ENCODE peak calls at places on chromosomes 2 and 18, in ten cellular contexts. S is fibroblast of pulmonary artery, L is ovary, I is psoas muscle, G is BJ, N is heart right ventricle, D is Panc1, Y is AG10803, J is choroid plexus epithelial cell, Q is neural progenitor cell. E is an unnamed sample.

GRCh38 chr2:109373791-109374547 is 239.8 kb downstream of the SEPTIN10 start:
- DNase-seq in G (no peak), Q (no peak), D (no peak), Y (no peak), N (no peak), S (no peak), L (peak), I (no peak), J (no peak), E (no peak)

GRCh38 chr2:240200230-240201051 is 60.0 kb upstream of the OTOS start:
- DNase-seq in L (peak), Q (peak), N (no peak), Y (no peak), I (no peak), G (no peak), S (peak), J (peak), D (no peak), E (no peak)

GRCh38 chr2:9782197-9782719 is 61.0 kb upstream of the TAF1B start:
- DNase-seq in L (no peak), G (no peak), Y (no peak), N (no peak), J (no peak), S (no peak), I (no peak), D (no peak), Q (no peak), E (no peak)

GRCh38 chr2:188382107-188382506 is 90.4 kb downstream of the GULP1 start:
- DNase-seq in Q (no peak), N (no peak), I (no peak), L (no peak), J (peak), D (no peak), S (no peak), G (no peak), Y (no peak), E (no peak)

GRCh38 chr2:38788306-38788705 is 10.3 kb downstream of the GEMIN6 start:
- DNase-seq in J (no peak), S (no peak), N (no peak), Q (peak), Y (no peak), D (no peak), G (no peak), L (no peak), I (no peak), E (no peak)

GRCh38 chr2:166170356-166170755 is 42.5 kb upstream of the SCN1A start:
- DNase-seq in Q (no peak), J (peak), S (peak), G (no peak), I (no peak), D (no peak), Y (no peak), N (no peak), L (no peak), E (peak)

GRCh38 chr2:33366473-33366872 is 110.0 kb upstream of the RASGRP3 start:
- DNase-seq in Y (peak), J (peak), S (no peak), L (no peak), Q (no peak), G (no peak), N (peak), D (no peak), I (peak), E (peak)

GRCh38 chr2:106161938-106162814 is 31.9 kb downstream of the UXS1 start:
- DNase-seq in Q (no peak), Y (no peak), N (no peak), G (no peak), J (peak), D (peak), I (peak), S (peak), L (no peak), E (peak)

GRCh38 chr18:23032030-23032582 is 99.0 kb downstream of the RBBP8 start:
- DNase-seq in S (peak), G (peak), D (no peak), L (no peak), Y (peak), J (peak), N (no peak), I (no peak), Q (no peak), E (peak)

DNA sequence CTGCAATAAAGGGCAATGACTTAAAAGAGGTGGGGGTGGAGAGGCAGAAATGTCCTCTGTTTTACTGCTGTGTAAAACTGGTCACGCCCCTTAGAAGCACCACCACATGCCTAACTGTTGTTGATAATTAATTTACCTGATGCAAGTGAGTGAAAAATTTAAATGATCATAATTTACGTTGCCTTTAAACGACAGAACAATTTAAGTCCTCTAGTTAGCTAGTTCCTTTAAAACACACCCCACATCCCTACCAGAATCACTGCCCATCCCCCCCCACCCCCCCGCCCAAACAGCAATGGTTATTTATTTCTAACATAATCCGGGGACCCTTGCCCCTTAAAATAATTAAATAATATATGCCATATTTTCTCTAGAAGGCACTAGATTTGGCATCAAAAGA is 657 bp upstream of the PPIG start:
- DNase-seq in D (no peak), N (no peak), I (no peak), L (no peak), Q (no peak), S (no peak), Y (no peak), J (no peak), G (no peak), E (no peak)
- H3K4me3 ChIP-seq in D (no peak), N (no peak), I (peak), L (no peak), Q (no peak), S (no peak), Y (no peak), J (no peak), G (no peak), E (no peak)

DNA sequence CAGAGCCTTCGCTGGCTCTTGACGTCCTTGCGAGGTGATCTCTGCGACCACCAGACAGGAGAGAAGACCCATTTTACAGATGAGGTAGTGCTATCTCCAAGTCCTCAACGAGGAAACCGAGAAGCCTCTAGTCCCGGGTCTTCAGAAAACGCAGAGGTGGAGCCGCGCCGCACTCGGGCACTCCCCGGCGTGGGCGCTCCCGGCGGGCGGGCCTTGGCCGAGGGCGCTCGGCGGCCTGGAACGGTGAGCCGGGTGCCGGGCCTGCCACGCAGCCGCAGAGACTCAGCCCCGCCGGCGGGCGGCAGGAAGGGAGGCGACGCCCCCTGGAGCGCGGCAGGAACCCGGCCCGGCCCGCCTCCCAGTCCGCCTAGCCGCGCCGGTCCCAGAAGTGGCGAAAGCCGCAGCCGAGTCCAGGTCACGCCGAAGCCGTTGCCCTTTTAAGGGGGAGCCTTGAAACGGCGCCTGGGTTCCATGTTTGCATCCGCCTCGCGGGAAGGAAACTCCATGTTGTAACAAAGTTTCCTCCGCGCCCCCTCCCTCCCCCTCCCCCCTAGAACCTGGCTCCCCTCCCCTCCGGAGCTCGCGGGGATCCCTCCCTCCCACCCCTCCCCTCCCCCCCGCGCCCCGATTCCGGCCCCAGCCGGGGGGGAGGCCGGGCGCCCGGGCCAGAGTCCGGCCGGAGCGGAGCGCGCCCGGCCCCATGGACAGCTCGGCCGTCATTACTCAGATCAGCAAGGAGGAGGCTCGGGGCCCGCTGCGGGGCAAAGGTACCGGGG is at the start of gene CTDSP1:
- DNase-seq in D (no peak), Q (peak), J (peak), G (peak), I (peak), N (peak), L (peak), S (peak), Y (peak), E (peak)
- TF ChIP-seq CTCF in D (no peak), Q (no peak), J (no peak), G (no peak), I (no peak), N (no peak), L (no peak), S (no peak), Y (no peak), E (no peak)

DNA sequence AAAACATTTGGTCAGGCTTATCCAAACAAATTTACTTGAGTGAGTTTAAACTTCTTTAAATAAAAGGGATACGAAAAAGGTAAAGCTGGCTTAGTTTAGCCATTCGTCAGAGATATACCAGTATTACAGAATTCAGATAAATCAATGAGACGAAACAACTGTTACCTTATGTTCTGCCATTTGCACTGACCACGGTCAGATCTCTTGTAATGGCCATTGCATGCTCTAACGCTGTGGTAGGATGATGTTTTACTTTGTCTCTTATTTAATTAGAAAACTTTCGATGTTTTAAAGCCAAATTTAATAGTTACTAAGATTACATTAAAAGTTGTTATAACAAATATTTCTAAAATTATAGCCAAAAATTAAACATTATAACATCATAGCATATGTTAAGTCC is 1.5 kb downstream of the C18orf54 start:
- DNase-seq in I (no peak), J (peak), N (no peak), Y (peak), G (no peak), L (no peak), S (peak), Q (peak), D (no peak), E (no peak)
- H3K4me3 ChIP-seq in I (peak), J (peak), N (peak), Y (peak), G (peak), L (peak), S (peak), Q (peak), D (peak), E (peak)

GRCh38 chr2:238774980-238775509 is 72.8 kb upstream of the TWIST2 start:
- DNase-seq in G (no peak), D (no peak), S (no peak), L (no peak), J (no peak), I (no peak), Y (no peak), Q (no peak), N (no peak), E (no peak)
- TF ChIP-seq CTCF in G (no peak), D (no peak), S (no peak), L (no peak), J (no peak), I (no peak), Y (no peak), Q (no peak), N (no peak), E (no peak)

GRCh38 chr18:46679846-46680598 is 23.0 kb upstream of the LOXHD1 start:
- DNase-seq in Q (no peak), G (no peak), N (no peak), S (no peak), J (no peak), D (no peak), I (no peak), L (no peak), Y (no peak), E (no peak)
- H3K4me3 ChIP-seq in Q (no peak), G (no peak), N (no peak), S (no peak), J (no peak), D (no peak), I (no peak), L (no peak), Y (no peak), E (no peak)